ENCODE peak calls at places on chromosome 14, in seven cellular contexts. One of them, this sample, is unnamed.

GRCh38 chr14:68140111-68140741 is 320.6 kb downstream of the RAD51B start:
- DNase-seq in fibroblast of lung: peak
- DNase-seq in mammary epithelial cell: peak
- DNase-seq in hepatocyte: peak
- DNase-seq in endothelial cell of umbilical vein: peak
- DNase-seq in PC-9: peak
- DNase-seq in MM.1S: no peak
- DNase-seq in this sample: peak

GRCh38 chr14:75906680-75907280 is 75.0 kb downstream of the TGFB3 start:
- DNase-seq in fibroblast of lung: peak
- DNase-seq in mammary epithelial cell: peak
- DNase-seq in hepatocyte: peak
- DNase-seq in endothelial cell of umbilical vein: peak
- DNase-seq in PC-9: peak
- DNase-seq in MM.1S: peak
- DNase-seq in this sample: no peak

GRCh38 chr14:33014710-33015109 is 76.0 kb downstream of the NPAS3 start:
- DNase-seq in fibroblast of lung: no peak
- DNase-seq in mammary epithelial cell: no peak
- DNase-seq in hepatocyte: no peak
- DNase-seq in endothelial cell of umbilical vein: no peak
- DNase-seq in PC-9: no peak
- DNase-seq in MM.1S: no peak
- DNase-seq in this sample: no peak

GRCh38 chr14:68630081-68630571 is 162.7 kb downstream of the ZFP36L1 start:
- DNase-seq in fibroblast of lung: no peak
- DNase-seq in mammary epithelial cell: no peak
- DNase-seq in hepatocyte: no peak
- DNase-seq in endothelial cell of umbilical vein: no peak
- DNase-seq in PC-9: peak
- DNase-seq in MM.1S: no peak
- DNase-seq in this sample: no peak

GRCh38 chr14:89576132-89576923 is 159.3 kb upstream of the FOXN3 start:
- DNase-seq in fibroblast of lung: no peak
- DNase-seq in mammary epithelial cell: no peak
- DNase-seq in hepatocyte: no peak
- DNase-seq in endothelial cell of umbilical vein: no peak
- DNase-seq in PC-9: no peak
- DNase-seq in MM.1S: no peak
- DNase-seq in this sample: no peak

GRCh38 chr14:70315942-70316341 is 43.5 kb downstream of the COX16 start:
- DNase-seq in fibroblast of lung: no peak
- DNase-seq in mammary epithelial cell: peak
- DNase-seq in hepatocyte: no peak
- DNase-seq in endothelial cell of umbilical vein: no peak
- DNase-seq in PC-9: no peak
- DNase-seq in MM.1S: no peak
- DNase-seq in this sample: no peak

GRCh38 chr14:52563120-52563519 is 10.5 kb downstream of the GPR137C start:
- DNase-seq in fibroblast of lung: peak
- DNase-seq in mammary epithelial cell: peak
- DNase-seq in hepatocyte: no peak
- DNase-seq in endothelial cell of umbilical vein: peak
- DNase-seq in PC-9: no peak
- DNase-seq in MM.1S: no peak
- DNase-seq in this sample: no peak

GRCh38 chr14:100293497-100294212 is 12.6 kb downstream of the SLC25A29 start:
- DNase-seq in fibroblast of lung: no peak
- DNase-seq in mammary epithelial cell: no peak
- DNase-seq in hepatocyte: no peak
- DNase-seq in endothelial cell of umbilical vein: no peak
- DNase-seq in PC-9: no peak
- DNase-seq in MM.1S: no peak
- DNase-seq in this sample: no peak

GRCh38 chr14:75811862-75812505 is 150.9 kb downstream of the TTLL5 start:
- DNase-seq in fibroblast of lung: no peak
- DNase-seq in mammary epithelial cell: no peak
- DNase-seq in hepatocyte: no peak
- DNase-seq in endothelial cell of umbilical vein: no peak
- DNase-seq in PC-9: peak
- DNase-seq in MM.1S: no peak
- DNase-seq in this sample: no peak

GRCh38 chr14:104650057-104650980 is 39.1 kb upstream of the INF2 start:
- DNase-seq in fibroblast of lung: peak
- DNase-seq in mammary epithelial cell: no peak
- DNase-seq in hepatocyte: peak
- DNase-seq in endothelial cell of umbilical vein: peak
- DNase-seq in PC-9: no peak
- DNase-seq in MM.1S: no peak
- DNase-seq in this sample: no peak

GRCh38 chr14:89639687-89640086 is 222.7 kb upstream of the FOXN3 start:
- DNase-seq in fibroblast of lung: no peak
- DNase-seq in mammary epithelial cell: no peak
- DNase-seq in hepatocyte: no peak
- DNase-seq in endothelial cell of umbilical vein: no peak
- DNase-seq in PC-9: no peak
- DNase-seq in MM.1S: no peak
- DNase-seq in this sample: no peak

GRCh38 chr14:61710853-61711817 is 15.8 kb downstream of the HIF1A start:
- DNase-seq in fibroblast of lung: no peak
- DNase-seq in mammary epithelial cell: no peak
- DNase-seq in hepatocyte: no peak
- DNase-seq in endothelial cell of umbilical vein: peak
- DNase-seq in PC-9: peak
- DNase-seq in MM.1S: no peak
- DNase-seq in this sample: no peak

GRCh38 chr14:100865682-100866591 is 37.6 kb downstream of the RTL1 start:
- DNase-seq in fibroblast of lung: no peak
- DNase-seq in mammary epithelial cell: no peak
- DNase-seq in hepatocyte: no peak
- DNase-seq in endothelial cell of umbilical vein: no peak
- DNase-seq in PC-9: no peak
- DNase-seq in MM.1S: no peak
- DNase-seq in this sample: no peak

GRCh38 chr14:68843471-68844209 is 50.8 kb upstream of the ZFP36L1 start:
- DNase-seq in fibroblast of lung: peak
- DNase-seq in mammary epithelial cell: peak
- DNase-seq in hepatocyte: peak
- DNase-seq in endothelial cell of umbilical vein: peak
- DNase-seq in PC-9: no peak
- DNase-seq in MM.1S: peak
- DNase-seq in this sample: no peak

GRCh38 chr14:71733210-71733883 is 198.9 kb upstream of the RGS6 start:
- DNase-seq in fibroblast of lung: peak
- DNase-seq in mammary epithelial cell: no peak
- DNase-seq in hepatocyte: no peak
- DNase-seq in endothelial cell of umbilical vein: no peak
- DNase-seq in PC-9: no peak
- DNase-seq in MM.1S: no peak
- DNase-seq in this sample: no peak

GRCh38 chr14:79740043-79740442 is 471.3 kb downstream of the DIO2 start:
- DNase-seq in fibroblast of lung: no peak
- DNase-seq in mammary epithelial cell: no peak
- DNase-seq in hepatocyte: no peak
- DNase-seq in endothelial cell of umbilical vein: no peak
- DNase-seq in PC-9: no peak
- DNase-seq in MM.1S: no peak
- DNase-seq in this sample: no peak

GRCh38 chr14:96051642-96052540 is 12.7 kb downstream of the C14orf132 start:
- DNase-seq in fibroblast of lung: no peak
- DNase-seq in mammary epithelial cell: peak
- DNase-seq in hepatocyte: no peak
- DNase-seq in endothelial cell of umbilical vein: no peak
- DNase-seq in PC-9: no peak
- DNase-seq in MM.1S: peak
- DNase-seq in this sample: no peak

GRCh38 chr14:105433161-105433605 is 13.6 kb downstream of the MTA1 start:
- DNase-seq in fibroblast of lung: no peak
- DNase-seq in mammary epithelial cell: no peak
- DNase-seq in hepatocyte: no peak
- DNase-seq in endothelial cell of umbilical vein: no peak
- DNase-seq in PC-9: no peak
- DNase-seq in MM.1S: no peak
- DNase-seq in this sample: no peak

GRCh38 chr14:72619071-72619710 is 274.7 kb downstream of the DPF3 start:
- DNase-seq in fibroblast of lung: no peak
- DNase-seq in mammary epithelial cell: peak
- DNase-seq in hepatocyte: no peak
- DNase-seq in endothelial cell of umbilical vein: no peak
- DNase-seq in PC-9: no peak
- DNase-seq in MM.1S: no peak
- DNase-seq in this sample: no peak

GRCh38 chr14:68137704-68138619 is 318.4 kb downstream of the RAD51B start:
- DNase-seq in fibroblast of lung: peak
- DNase-seq in mammary epithelial cell: peak
- DNase-seq in hepatocyte: peak
- DNase-seq in endothelial cell of umbilical vein: peak
- DNase-seq in PC-9: peak
- DNase-seq in MM.1S: no peak
- DNase-seq in this sample: peak

GRCh38 chr14:24411468-24412454 is 13.0 kb downstream of the NYNRIN start:
- DNase-seq in fibroblast of lung: peak
- DNase-seq in mammary epithelial cell: no peak
- DNase-seq in hepatocyte: peak
- DNase-seq in endothelial cell of umbilical vein: peak
- DNase-seq in PC-9: no peak
- DNase-seq in MM.1S: no peak
- DNase-seq in this sample: no peak

GRCh38 chr14:24432259-24433131 is 2.7 kb downstream of the KHNYN start:
- DNase-seq in fibroblast of lung: no peak
- DNase-seq in mammary epithelial cell: peak
- DNase-seq in hepatocyte: no peak
- DNase-seq in endothelial cell of umbilical vein: no peak
- DNase-seq in PC-9: no peak
- DNase-seq in MM.1S: no peak
- DNase-seq in this sample: no peak

GRCh38 chr14:102971314-102971713 is 48.9 kb downstream of the AMN start:
- DNase-seq in fibroblast of lung: no peak
- DNase-seq in mammary epithelial cell: no peak
- DNase-seq in hepatocyte: no peak
- DNase-seq in endothelial cell of umbilical vein: no peak
- DNase-seq in PC-9: no peak
- DNase-seq in MM.1S: no peak
- DNase-seq in this sample: no peak

GRCh38 chr14:91143862-91144261 is 30.0 kb downstream of the DGLUCY start:
- DNase-seq in fibroblast of lung: no peak
- DNase-seq in mammary epithelial cell: no peak
- DNase-seq in hepatocyte: no peak
- DNase-seq in endothelial cell of umbilical vein: peak
- DNase-seq in PC-9: no peak
- DNase-seq in MM.1S: no peak
- DNase-seq in this sample: no peak

GRCh38 chr14:65413739-65414045 is 1.2 kb downstream of the FUT8 start:
- DNase-seq in fibroblast of lung: peak
- DNase-seq in mammary epithelial cell: no peak
- DNase-seq in hepatocyte: no peak
- DNase-seq in endothelial cell of umbilical vein: no peak
- DNase-seq in PC-9: no peak
- DNase-seq in MM.1S: peak
- DNase-seq in this sample: no peak
- H3K27ac ChIP-seq in fibroblast of lung: peak
- H3K27ac ChIP-seq in mammary epithelial cell: no peak
- H3K27ac ChIP-seq in hepatocyte: peak
- H3K27ac ChIP-seq in endothelial cell of umbilical vein: no peak
- H3K27ac ChIP-seq in PC-9: peak
- H3K27ac ChIP-seq in MM.1S: peak
- H3K27ac ChIP-seq in this sample: no peak

GRCh38 chr14:31843361-31844091 is 233.6 kb upstream of the ARHGAP5 start:
- DNase-seq in fibroblast of lung: peak
- DNase-seq in mammary epithelial cell: peak
- DNase-seq in hepatocyte: no peak
- DNase-seq in endothelial cell of umbilical vein: peak
- DNase-seq in PC-9: no peak
- DNase-seq in MM.1S: no peak
- DNase-seq in this sample: no peak
- H2AFZ ChIP-seq in fibroblast of lung: no peak
- H2AFZ ChIP-seq in mammary epithelial cell: peak
- H2AFZ ChIP-seq in hepatocyte: peak
- H2AFZ ChIP-seq in endothelial cell of umbilical vein: peak
- H2AFZ ChIP-seq in PC-9: no peak
- H2AFZ ChIP-seq in MM.1S: no peak
- H2AFZ ChIP-seq in this sample: peak

DNA sequence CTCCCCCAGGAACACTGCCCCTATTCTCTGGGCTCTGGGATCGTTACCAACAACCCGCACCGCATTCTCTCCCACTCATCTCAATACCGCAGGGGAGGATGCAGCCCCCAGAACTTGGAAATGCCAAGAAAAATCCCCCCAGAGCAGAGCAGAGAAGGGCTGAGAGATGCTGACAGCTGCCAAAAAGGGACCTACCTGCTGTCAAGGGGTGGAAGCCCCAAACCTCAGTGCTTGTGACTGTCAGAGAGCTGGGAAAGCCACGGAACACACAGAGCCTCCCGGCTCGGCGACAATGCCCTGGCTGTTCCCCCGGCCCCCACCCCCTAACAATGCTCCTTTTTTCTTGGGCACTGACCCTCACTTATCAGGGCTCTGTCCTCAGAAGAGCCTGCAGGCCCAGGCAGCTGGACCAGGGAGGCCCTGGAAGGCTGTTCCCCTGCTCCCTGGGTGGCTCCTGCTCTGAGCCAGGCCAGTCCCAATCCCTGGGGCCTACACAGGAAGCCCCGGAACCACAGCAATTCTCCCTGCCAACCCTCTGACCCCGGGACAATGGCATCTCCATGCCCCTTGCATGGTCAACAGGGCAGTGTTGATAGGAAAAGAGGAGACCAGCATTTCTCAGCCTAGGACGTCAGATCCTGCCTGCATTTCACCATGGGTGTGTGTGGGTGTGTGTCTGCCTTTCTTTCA is 78.9 kb downstream of the ITPK1 start:
- DNase-seq in fibroblast of lung: peak
- DNase-seq in mammary epithelial cell: no peak
- DNase-seq in hepatocyte: no peak
- DNase-seq in endothelial cell of umbilical vein: peak
- DNase-seq in PC-9: no peak
- DNase-seq in MM.1S: no peak
- DNase-seq in this sample: no peak
- H3K27ac ChIP-seq in fibroblast of lung: peak
- H3K27ac ChIP-seq in mammary epithelial cell: peak
- H3K27ac ChIP-seq in hepatocyte: peak
- H3K27ac ChIP-seq in endothelial cell of umbilical vein: peak
- H3K27ac ChIP-seq in PC-9: peak
- H3K27ac ChIP-seq in MM.1S: no peak
- H3K27ac ChIP-seq in this sample: no peak

GRCh38 chr14:86510503-86510902 is 980.6 kb downstream of the FLRT2 start:
- DNase-seq in fibroblast of lung: peak
- DNase-seq in mammary epithelial cell: no peak
- DNase-seq in hepatocyte: no peak
- DNase-seq in endothelial cell of umbilical vein: no peak
- DNase-seq in PC-9: no peak
- DNase-seq in MM.1S: no peak
- DNase-seq in this sample: no peak

GRCh38 chr14:86515195-86515594 is 985.3 kb downstream of the FLRT2 start:
- DNase-seq in fibroblast of lung: no peak
- DNase-seq in mammary epithelial cell: no peak
- DNase-seq in hepatocyte: no peak
- DNase-seq in endothelial cell of umbilical vein: no peak
- DNase-seq in PC-9: no peak
- DNase-seq in MM.1S: no peak
- DNase-seq in this sample: no peak

GRCh38 chr14:86513056-86513455 is 983.1 kb downstream of the FLRT2 start:
- DNase-seq in fibroblast of lung: no peak
- DNase-seq in mammary epithelial cell: no peak
- DNase-seq in hepatocyte: no peak
- DNase-seq in endothelial cell of umbilical vein: no peak
- DNase-seq in PC-9: no peak
- DNase-seq in MM.1S: no peak
- DNase-seq in this sample: no peak

GRCh38 chr14:86513564-86513963 is 983.6 kb downstream of the FLRT2 start:
- DNase-seq in fibroblast of lung: no peak
- DNase-seq in mammary epithelial cell: no peak
- DNase-seq in hepatocyte: no peak
- DNase-seq in endothelial cell of umbilical vein: no peak
- DNase-seq in PC-9: no peak
- DNase-seq in MM.1S: no peak
- DNase-seq in this sample: no peak
- H2AFZ ChIP-seq in fibroblast of lung: no peak
- H2AFZ ChIP-seq in mammary epithelial cell: no peak
- H2AFZ ChIP-seq in hepatocyte: no peak
- H2AFZ ChIP-seq in endothelial cell of umbilical vein: no peak
- H2AFZ ChIP-seq in PC-9: no peak
- H2AFZ ChIP-seq in MM.1S: no peak
- H2AFZ ChIP-seq in this sample: no peak